ENCODE peak calls at places on chromosomes 7 and 10, in seven cellular contexts. A is thoracic aorta, O is IMR-90, X is NCI-H524, W is upper lobe of right lung, G is HuH-7, U is esophagus squamous epithelium. V is an unnamed sample.

GRCh38 chr7:34165466-34165865 is 260.1 kb downstream of the BMPER start:
- DNase-seq in A (no peak), O (peak), X (no peak), W (no peak), G (no peak), U (no peak), V (no peak)

GRCh38 chr7:106462365-106462859 is 177.6 kb upstream of the NAMPT start:
- DNase-seq in A (no peak), O (peak), X (peak), W (no peak), G (no peak), U (no peak), V (no peak)

GRCh38 chr10:5933909-5934546 is 43.3 kb downstream of the IL15RA start:
- DNase-seq in A (no peak), O (no peak), X (no peak), W (no peak), G (no peak), U (no peak), V (no peak)

GRCh38 chr7:91683823-91684222 is 196.7 kb downstream of the MTERF1 start:
- DNase-seq in A (no peak), O (peak), X (peak), W (no peak), G (no peak), U (no peak), V (no peak)

GRCh38 chr7:12475362-12476063 is 71.8 kb upstream of the VWDE start:
- DNase-seq in A (no peak), O (peak), X (no peak), W (no peak), G (peak), U (no peak), V (no peak)

GRCh38 chr10:13404791-13405190 is 56.7 kb upstream of the SEPHS1 start:
- DNase-seq in A (no peak), O (no peak), X (no peak), W (no peak), G (no peak), U (no peak), V (no peak)

GRCh38 chr10:42975558-42976352 is 101.1 kb upstream of the RET start:
- DNase-seq in A (no peak), O (no peak), X (no peak), W (no peak), G (peak), U (no peak), V (peak)

GRCh38 chr7:17680026-17680425 is 260.3 kb downstream of the SNX13 start:
- DNase-seq in A (no peak), O (peak), X (no peak), W (peak), G (peak), U (no peak), V (no peak)

GRCh38 chr10:33743429-33743857 is 409.0 kb upstream of the NRP1 start:
- DNase-seq in A (no peak), O (no peak), X (no peak), W (no peak), G (no peak), U (no peak), V (no peak)